ENCODE peak calls at places on chromosomes 16 and 17, in ten cellular contexts. One of them, this sample, is unnamed.

GRCh38 chr17:67113481-67113880 is 69.1 kb downstream of the CACNG1 start:
- DNase-seq in endothelial cell: no peak
- DNase-seq in keratinocyte: no peak
- DNase-seq in IMR-90: no peak
- DNase-seq in A549: no peak
- DNase-seq in GM12864: no peak
- DNase-seq in Caco-2: no peak
- DNase-seq in AG09319: no peak
- DNase-seq in RWPE2: no peak
- DNase-seq in omental fat pad: no peak
- DNase-seq in this sample: no peak

GRCh38 chr16:89658221-89658879 is 714 bp downstream of the SPATA33 start:
- DNase-seq in GM12864: no peak
- DNase-seq in Caco-2: peak
- DNase-seq in omental fat pad: no peak
- DNase-seq in keratinocyte: no peak
- DNase-seq in RWPE2: no peak
- DNase-seq in A549: no peak
- DNase-seq in endothelial cell: no peak
- DNase-seq in IMR-90: no peak
- DNase-seq in AG09319: no peak
- DNase-seq in this sample: no peak

GRCh38 chr16:23085949-23086348 is 63.3 kb downstream of the USP31 start:
- DNase-seq in Caco-2: no peak
- DNase-seq in IMR-90: no peak
- DNase-seq in AG09319: no peak
- DNase-seq in keratinocyte: no peak
- DNase-seq in omental fat pad: no peak
- DNase-seq in endothelial cell: no peak
- DNase-seq in A549: no peak
- DNase-seq in RWPE2: no peak
- DNase-seq in GM12864: no peak
- DNase-seq in this sample: no peak

GRCh38 chr17:28041844-28042656 is 427 bp upstream of the NLK start:
- DNase-seq in omental fat pad: no peak
- DNase-seq in keratinocyte: no peak
- DNase-seq in RWPE2: no peak
- DNase-seq in IMR-90: peak
- DNase-seq in AG09319: no peak
- DNase-seq in Caco-2: no peak
- DNase-seq in endothelial cell: no peak
- DNase-seq in GM12864: no peak
- DNase-seq in A549: peak
- DNase-seq in this sample: no peak

GRCh38 chr17:40648326-40648968 is 829 bp upstream of the SMARCE1 start:
- DNase-seq in IMR-90: peak
- DNase-seq in A549: peak
- DNase-seq in omental fat pad: no peak
- DNase-seq in GM12864: no peak
- DNase-seq in RWPE2: no peak
- DNase-seq in Caco-2: no peak
- DNase-seq in keratinocyte: no peak
- DNase-seq in endothelial cell: no peak
- DNase-seq in AG09319: peak
- DNase-seq in this sample: no peak

GRCh38 chr16:82636485-82636884 is 9.7 kb downstream of the CDH13 start:
- DNase-seq in Caco-2: no peak
- DNase-seq in endothelial cell: no peak
- DNase-seq in IMR-90: no peak
- DNase-seq in AG09319: no peak
- DNase-seq in RWPE2: no peak
- DNase-seq in keratinocyte: no peak
- DNase-seq in A549: no peak
- DNase-seq in GM12864: no peak
- DNase-seq in omental fat pad: no peak
- DNase-seq in this sample: no peak

GRCh38 chr17:3626831-3627565 is 9.1 kb downstream of the SHPK start:
- DNase-seq in Caco-2: no peak
- DNase-seq in GM12864: no peak
- DNase-seq in A549: no peak
- DNase-seq in omental fat pad: no peak
- DNase-seq in endothelial cell: no peak
- DNase-seq in IMR-90: no peak
- DNase-seq in AG09319: no peak
- DNase-seq in keratinocyte: no peak
- DNase-seq in RWPE2: no peak
- DNase-seq in this sample: no peak

GRCh38 chr16:52499061-52499460 is 47.9 kb downstream of the TOX3 start:
- DNase-seq in GM12864: no peak
- DNase-seq in endothelial cell: no peak
- DNase-seq in A549: no peak
- DNase-seq in omental fat pad: no peak
- DNase-seq in RWPE2: no peak
- DNase-seq in IMR-90: no peak
- DNase-seq in AG09319: no peak
- DNase-seq in Caco-2: no peak
- DNase-seq in keratinocyte: no peak
- DNase-seq in this sample: no peak

GRCh38 chr17:78120971-78121800 is 7.4 kb downstream of the TMC6 start:
- DNase-seq in RWPE2: no peak
- DNase-seq in omental fat pad: no peak
- DNase-seq in GM12864: no peak
- DNase-seq in Caco-2: no peak
- DNase-seq in A549: no peak
- DNase-seq in endothelial cell: no peak
- DNase-seq in IMR-90: no peak
- DNase-seq in AG09319: no peak
- DNase-seq in keratinocyte: no peak
- DNase-seq in this sample: no peak

GRCh38 chr17:5438716-5439445 is at the start of gene C1QBP:
- DNase-seq in Caco-2: peak
- DNase-seq in AG09319: peak
- DNase-seq in A549: peak
- DNase-seq in keratinocyte: no peak
- DNase-seq in RWPE2: peak
- DNase-seq in IMR-90: peak
- DNase-seq in omental fat pad: peak
- DNase-seq in endothelial cell: peak
- DNase-seq in GM12864: peak
- DNase-seq in this sample: peak

GRCh38 chr16:30144917-30145316 is 21.9 kb upstream of the MAPK3 start:
- DNase-seq in GM12864: no peak
- DNase-seq in omental fat pad: no peak
- DNase-seq in RWPE2: no peak
- DNase-seq in endothelial cell: no peak
- DNase-seq in A549: no peak
- DNase-seq in keratinocyte: no peak
- DNase-seq in Caco-2: no peak
- DNase-seq in IMR-90: no peak
- DNase-seq in AG09319: no peak
- DNase-seq in this sample: no peak

GRCh38 chr16:30143347-30143702 is 20.3 kb upstream of the MAPK3 start:
- DNase-seq in IMR-90: no peak
- DNase-seq in GM12864: no peak
- DNase-seq in omental fat pad: no peak
- DNase-seq in Caco-2: no peak
- DNase-seq in endothelial cell: no peak
- DNase-seq in keratinocyte: no peak
- DNase-seq in AG09319: no peak
- DNase-seq in A549: no peak
- DNase-seq in RWPE2: no peak
- DNase-seq in this sample: no peak

GRCh38 chr16:30144017-30144416 is 21.0 kb upstream of the MAPK3 start:
- DNase-seq in endothelial cell: no peak
- DNase-seq in omental fat pad: no peak
- DNase-seq in keratinocyte: no peak
- DNase-seq in AG09319: no peak
- DNase-seq in IMR-90: no peak
- DNase-seq in RWPE2: no peak
- DNase-seq in A549: no peak
- DNase-seq in Caco-2: no peak
- DNase-seq in GM12864: no peak
- DNase-seq in this sample: no peak

GRCh38 chr16:30141750-30142149 is 18.7 kb upstream of the MAPK3 start:
- DNase-seq in omental fat pad: no peak
- DNase-seq in Caco-2: no peak
- DNase-seq in GM12864: no peak
- DNase-seq in RWPE2: no peak
- DNase-seq in IMR-90: no peak
- DNase-seq in AG09319: no peak
- DNase-seq in endothelial cell: no peak
- DNase-seq in keratinocyte: no peak
- DNase-seq in A549: no peak
- DNase-seq in this sample: no peak

GRCh38 chr16:30142672-30143346 is 19.8 kb upstream of the MAPK3 start:
- DNase-seq in RWPE2: no peak
- DNase-seq in IMR-90: no peak
- DNase-seq in Caco-2: peak
- DNase-seq in GM12864: no peak
- DNase-seq in omental fat pad: no peak
- DNase-seq in keratinocyte: no peak
- DNase-seq in endothelial cell: no peak
- DNase-seq in AG09319: no peak
- DNase-seq in A549: no peak
- DNase-seq in this sample: no peak
- TF ChIP-seq CTCF in RWPE2: peak
- TF ChIP-seq CTCF in IMR-90: no peak
- TF ChIP-seq CTCF in Caco-2: peak
- TF ChIP-seq CTCF in GM12864: peak
- TF ChIP-seq CTCF in omental fat pad: no peak
- TF ChIP-seq CTCF in keratinocyte: peak
- TF ChIP-seq CTCF in endothelial cell: no peak
- TF ChIP-seq CTCF in AG09319: no peak
- TF ChIP-seq CTCF in A549: peak
- TF ChIP-seq CTCF in this sample: no peak

GRCh38 chr16:3987231-3987630 is 106.7 kb upstream of the CREBBP start:
- DNase-seq in keratinocyte: no peak
- DNase-seq in AG09319: no peak
- DNase-seq in RWPE2: no peak
- DNase-seq in omental fat pad: no peak
- DNase-seq in IMR-90: no peak
- DNase-seq in A549: no peak
- DNase-seq in GM12864: no peak
- DNase-seq in endothelial cell: no peak
- DNase-seq in Caco-2: no peak
- DNase-seq in this sample: no peak
- TF ChIP-seq CTCF in keratinocyte: no peak
- TF ChIP-seq CTCF in AG09319: no peak
- TF ChIP-seq CTCF in RWPE2: no peak
- TF ChIP-seq CTCF in omental fat pad: no peak
- TF ChIP-seq CTCF in IMR-90: no peak
- TF ChIP-seq CTCF in A549: no peak
- TF ChIP-seq CTCF in GM12864: no peak
- TF ChIP-seq CTCF in endothelial cell: no peak
- TF ChIP-seq CTCF in Caco-2: no peak
- TF ChIP-seq CTCF in this sample: no peak

GRCh38 chr17:74011963-74012362 is 191.5 kb upstream of the RPL38 start:
- DNase-seq in AG09319: no peak
- DNase-seq in RWPE2: no peak
- DNase-seq in A549: no peak
- DNase-seq in omental fat pad: no peak
- DNase-seq in IMR-90: no peak
- DNase-seq in GM12864: no peak
- DNase-seq in keratinocyte: no peak
- DNase-seq in endothelial cell: no peak
- DNase-seq in Caco-2: no peak
- DNase-seq in this sample: no peak

GRCh38 chr17:74010903-74011302 is 192.6 kb upstream of the RPL38 start:
- DNase-seq in GM12864: no peak
- DNase-seq in AG09319: no peak
- DNase-seq in omental fat pad: no peak
- DNase-seq in IMR-90: no peak
- DNase-seq in RWPE2: no peak
- DNase-seq in A549: no peak
- DNase-seq in endothelial cell: no peak
- DNase-seq in Caco-2: no peak
- DNase-seq in keratinocyte: no peak
- DNase-seq in this sample: no peak

GRCh38 chr17:74005790-74006189 is 197.7 kb upstream of the RPL38 start:
- DNase-seq in endothelial cell: no peak
- DNase-seq in GM12864: no peak
- DNase-seq in AG09319: no peak
- DNase-seq in A549: no peak
- DNase-seq in Caco-2: no peak
- DNase-seq in omental fat pad: no peak
- DNase-seq in RWPE2: no peak
- DNase-seq in IMR-90: no peak
- DNase-seq in keratinocyte: no peak
- DNase-seq in this sample: no peak

GRCh38 chr17:74006366-74006765 is 197.1 kb upstream of the RPL38 start:
- DNase-seq in omental fat pad: no peak
- DNase-seq in RWPE2: no peak
- DNase-seq in Caco-2: no peak
- DNase-seq in AG09319: no peak
- DNase-seq in endothelial cell: no peak
- DNase-seq in A549: no peak
- DNase-seq in IMR-90: no peak
- DNase-seq in GM12864: no peak
- DNase-seq in keratinocyte: no peak
- DNase-seq in this sample: no peak

DNA sequence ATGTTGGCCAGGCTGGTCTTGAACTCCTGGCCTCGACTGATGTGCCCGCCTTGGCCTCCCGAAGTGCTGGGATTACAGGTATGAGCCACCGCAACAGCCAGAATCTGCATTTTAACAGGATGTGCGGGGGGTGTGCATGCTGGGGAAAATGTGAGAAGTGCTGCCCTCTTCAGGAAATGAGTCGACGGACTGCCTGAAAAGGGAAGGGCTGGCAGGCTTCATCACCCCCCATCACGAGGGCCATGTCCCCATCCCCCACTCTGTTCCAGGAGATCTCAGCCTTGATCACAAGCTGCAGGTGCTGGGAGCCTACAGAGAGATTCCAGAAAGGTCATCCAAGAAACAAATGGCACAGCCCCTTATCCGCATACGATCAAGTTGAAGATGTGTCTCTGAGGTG is 195.3 kb upstream of the RPL38 start:
- DNase-seq in Caco-2: no peak
- DNase-seq in A549: peak
- DNase-seq in keratinocyte: no peak
- DNase-seq in IMR-90: no peak
- DNase-seq in omental fat pad: no peak
- DNase-seq in AG09319: no peak
- DNase-seq in RWPE2: no peak
- DNase-seq in GM12864: no peak
- DNase-seq in endothelial cell: peak
- DNase-seq in this sample: no peak
- TF ChIP-seq CTCF in Caco-2: peak
- TF ChIP-seq CTCF in A549: peak
- TF ChIP-seq CTCF in keratinocyte: peak
- TF ChIP-seq CTCF in IMR-90: no peak
- TF ChIP-seq CTCF in omental fat pad: no peak
- TF ChIP-seq CTCF in AG09319: no peak
- TF ChIP-seq CTCF in RWPE2: no peak
- TF ChIP-seq CTCF in GM12864: peak
- TF ChIP-seq CTCF in endothelial cell: peak
- TF ChIP-seq CTCF in this sample: no peak

DNA sequence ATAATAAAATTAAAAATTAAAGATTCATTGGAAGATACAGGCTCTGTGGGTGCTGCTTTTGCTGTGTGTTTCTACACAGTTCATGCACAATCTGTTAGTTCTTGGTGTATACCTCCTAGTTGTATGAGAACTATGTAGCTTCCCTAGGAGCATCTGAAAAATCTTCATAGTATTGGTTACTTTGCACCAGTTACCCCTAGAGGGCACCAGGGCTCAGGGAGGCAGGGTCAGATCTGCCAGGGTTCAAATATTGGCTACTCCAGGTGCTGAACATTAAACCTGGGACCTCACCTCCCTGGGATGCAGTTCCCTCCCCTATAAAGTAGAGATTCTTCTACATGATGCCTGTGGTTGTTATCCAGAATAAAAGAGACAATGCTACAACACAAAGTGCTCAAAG is 583.0 kb upstream of the CDH11 start:
- DNase-seq in IMR-90: no peak
- DNase-seq in keratinocyte: no peak
- DNase-seq in RWPE2: no peak
- DNase-seq in endothelial cell: peak
- DNase-seq in Caco-2: no peak
- DNase-seq in GM12864: no peak
- DNase-seq in A549: no peak
- DNase-seq in AG09319: no peak
- DNase-seq in omental fat pad: no peak
- DNase-seq in this sample: no peak
- TF ChIP-seq CTCF in IMR-90: no peak
- TF ChIP-seq CTCF in keratinocyte: peak
- TF ChIP-seq CTCF in RWPE2: peak
- TF ChIP-seq CTCF in endothelial cell: peak
- TF ChIP-seq CTCF in Caco-2: peak
- TF ChIP-seq CTCF in GM12864: peak
- TF ChIP-seq CTCF in A549: no peak
- TF ChIP-seq CTCF in AG09319: peak
- TF ChIP-seq CTCF in omental fat pad: no peak
- TF ChIP-seq CTCF in this sample: no peak